ENCODE peak calls at places on chromosomes 5 and 9, in eight cellular contexts. F, Q, B, G, S, L, C and I are unnamed samples.

GRCh38 chr9:16442622-16443021 is 427.8 kb downstream of the BNC2 start:
- DNase-seq in Q (no peak), B (no peak), L (no peak), G (peak; percentile 58), C (no peak), S (peak; percentile 27), F (peak; percentile 79), I (peak; percentile 79)

GRCh38 chr5:73433982-73434342 is 14.6 kb downstream of the FOXD1 start:
- DNase-seq in G (peak; percentile 68), C (no peak), F (no peak), Q (no peak), S (no peak), B (no peak), L (no peak), I (no peak)

GRCh38 chr9:84331119-84331791 is 9.3 kb downstream of the SLC28A3 start:
- DNase-seq in L (no peak), Q (no peak), S (peak; percentile 42), G (peak; percentile 26), C (no peak), B (peak; percentile 40), F (no peak), I (peak; percentile 29)

GRCh38 chr9:93949694-93950449 is 5.3 kb downstream of the BARX1 start:
- DNase-seq in B (no peak), L (no peak), F (peak; percentile 79), S (no peak), G (no peak), C (peak; percentile 2), Q (no peak), I (peak; percentile 12)

GRCh38 chr5:91651704-91652103 is 268.6 kb upstream of the ARRDC3 start:
- DNase-seq in L (no peak), Q (no peak), C (no peak), F (no peak), G (no peak), B (no peak), S (peak; percentile 35), I (no peak)

GRCh38 chr5:160887780-160888179 is 35.8 kb upstream of the ATP10B start:
- DNase-seq in F (no peak), L (no peak), B (no peak), G (no peak), Q (no peak), S (peak; percentile 56), C (no peak), I (no peak)

GRCh38 chr5:76367623-76368366 is 35.3 kb upstream of the IQGAP2 start:
- DNase-seq in C (no peak), Q (no peak), B (peak; percentile 3), F (no peak), G (peak; percentile 16), S (no peak), L (no peak), I (no peak)

GRCh38 chr9:90872835-90873294 is 71.2 kb downstream of the SYK start:
- DNase-seq in F (no peak), C (no peak), G (no peak), Q (no peak), L (no peak), S (no peak), B (no peak), I (no peak)

GRCh38 chr9:128412120-128412790 is 8.4 kb upstream of the CERCAM start:
- DNase-seq in F (peak; percentile 99), C (no peak), S (peak; percentile 56), L (no peak), Q (no peak), B (no peak), G (peak; percentile 31), I (peak; percentile 44)

GRCh38 chr5:18380729-18381362 is 746.6 kb downstream of the TAF11L14 start:
- DNase-seq in B (no peak), F (no peak), G (no peak), S (no peak), Q (no peak), C (no peak), L (no peak), I (no peak)

GRCh38 chr5:149147673-149148072 is 6.4 kb downstream of the ABLIM3 start:
- DNase-seq in S (no peak), G (peak; percentile 18), Q (no peak), C (no peak), B (no peak), F (no peak), L (no peak), I (no peak)

GRCh38 chr5:123810253-123810652 is 298.3 kb downstream of the CSNK1G3 start:
- DNase-seq in F (peak; percentile 64), C (no peak), B (peak; percentile 6), G (no peak), L (peak; percentile 39), S (peak; percentile 74), Q (no peak), I (peak; percentile 64)

GRCh38 chr5:160269017-160269416 is 39.7 kb downstream of the FABP6 start:
- DNase-seq in L (peak; percentile 92), S (peak; percentile 31), F (no peak), C (no peak), B (peak; percentile 50), G (peak; percentile 91), Q (peak; percentile 48), I (peak; percentile 90)

GRCh38 chr9:112032009-112032408 is 135.4 kb downstream of the UGCG start:
- DNase-seq in F (peak; percentile 16), C (no peak), L (no peak), S (no peak), B (no peak), Q (no peak), G (no peak), I (no peak)

GRCh38 chr5:176724472-176724871 is 77.2 kb downstream of the TSPAN17 start:
- DNase-seq in G (no peak), S (no peak), F (peak; percentile 71), B (no peak), C (no peak), Q (no peak), L (no peak), I (no peak)

GRCh38 chr5:157819502-157820125 is 39.3 kb downstream of the CLINT1 start:
- DNase-seq in F (no peak), S (no peak), B (no peak), G (no peak), C (no peak), Q (no peak), L (no peak), I (no peak)

GRCh38 chr9:83959061-83959460 is 21.0 kb downstream of the HNRNPK start:
- DNase-seq in B (peak; percentile 80), S (peak; percentile 34), L (no peak), Q (peak; percentile 92), G (peak; percentile 86), F (no peak), C (no peak), I (peak; percentile 87)

GRCh38 chr5:176851871-176852270 is 41.5 kb downstream of the UNC5A start:
- DNase-seq in S (no peak), F (no peak), G (no peak), C (no peak), L (no peak), Q (no peak), B (no peak), I (no peak)

GRCh38 chr9:134059188-134059641 is 8.6 kb downstream of the BRD3 start:
- DNase-seq in S (no peak), C (no peak), F (no peak), Q (no peak), G (no peak), L (no peak), B (no peak), I (no peak)

GRCh38 chr9:131704195-131704983 is 35.5 kb downstream of the RAPGEF1 start:
- DNase-seq in Q (no peak), S (no peak), C (no peak), B (no peak), L (no peak), F (no peak), G (no peak), I (no peak)

GRCh38 chr5:145699846-145700245 is 135.3 kb downstream of the PRELID2 start:
- DNase-seq in S (no peak), G (no peak), Q (no peak), F (no peak), L (no peak), B (no peak), C (no peak), I (peak; percentile 15)

GRCh38 chr5:145701404-145701803 is 133.7 kb downstream of the PRELID2 start:
- DNase-seq in B (no peak), G (no peak), F (no peak), Q (no peak), C (no peak), L (no peak), S (no peak), I (no peak)

GRCh38 chr5:145697251-145698016 is 137.7 kb downstream of the PRELID2 start:
- DNase-seq in B (peak; percentile 32), S (peak; percentile 19), C (peak; percentile 30), G (peak; percentile 49), Q (no peak), F (peak; percentile 76), L (no peak), I (peak; percentile 62)
- TF ChIP-seq CTCF in B (peak; percentile 58), S (peak; percentile 29), C (peak; percentile 74), G (peak; percentile 47), Q (peak; percentile 47), F (peak; percentile 81), L (no peak), I (peak; percentile 66)

DNA sequence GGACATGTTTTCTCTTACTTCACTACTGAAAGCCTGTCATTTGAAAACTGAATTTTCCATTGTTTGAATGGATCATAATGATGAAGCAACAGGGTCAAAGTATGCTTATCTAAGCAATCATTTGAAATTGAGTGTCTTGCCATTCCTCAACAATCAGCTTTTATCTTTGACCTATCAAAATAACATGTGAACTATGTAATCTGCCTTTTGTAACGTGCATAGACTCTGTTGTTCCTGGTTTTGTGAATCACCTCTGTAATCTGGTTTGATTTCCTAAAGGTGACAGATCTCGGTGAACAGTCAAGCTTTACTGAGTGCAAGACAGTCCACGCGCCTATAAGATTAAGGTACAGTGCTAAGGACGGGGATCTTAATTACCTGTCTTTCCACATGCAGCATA is 3.3 kb downstream of the MEF2C start:
- DNase-seq in G (no peak), F (no peak), B (no peak), L (no peak), S (no peak), C (no peak), Q (no peak), I (no peak)
- H3K4me3 ChIP-seq in G (no peak overlapping the region), F (no peak overlapping the region), B (no peak overlapping the region), L (peak overlapping the region; percentile 51), S (no peak overlapping the region), C (peak overlapping the region; percentile 19), Q (no peak overlapping the region), I (no peak overlapping the region)

DNA sequence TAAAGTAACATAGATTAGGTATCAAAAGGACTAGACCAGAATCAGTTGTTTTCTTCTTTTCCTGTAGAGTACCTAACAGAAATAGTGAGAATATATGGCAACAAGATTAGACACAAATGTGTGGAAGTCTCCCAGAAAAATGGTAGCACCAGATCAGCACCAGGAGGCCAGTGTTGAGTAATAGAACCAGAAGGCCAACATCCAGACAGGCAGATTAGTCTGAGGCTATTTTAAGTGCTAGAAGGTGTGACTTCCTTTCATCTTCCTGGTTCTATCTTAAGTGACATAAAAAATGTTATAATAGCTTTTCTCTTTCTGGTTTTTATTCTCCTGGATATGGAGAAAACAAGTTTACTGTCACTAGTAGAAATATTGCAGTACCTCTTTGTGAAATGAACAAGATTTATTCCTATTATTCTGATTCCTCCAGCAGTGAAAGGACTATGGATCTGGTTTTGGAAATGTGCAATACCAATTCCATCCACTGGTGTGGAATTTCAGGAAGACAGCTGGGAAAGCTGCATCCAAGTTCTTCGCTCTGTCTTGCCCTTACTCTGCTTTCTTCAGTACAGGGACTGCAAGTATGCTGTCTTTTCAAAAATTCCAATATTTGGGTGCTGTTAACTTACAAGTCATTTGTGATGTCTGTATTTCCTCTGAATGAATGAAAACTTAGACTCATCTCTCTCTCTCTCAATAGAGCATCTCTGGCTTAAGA is 39.1 kb downstream of the SHLD3 start:
- DNase-seq in C (peak; percentile 18), B (no peak), F (peak; percentile 55), Q (no peak), S (peak; percentile 9), G (peak; percentile 18), L (no peak), I (peak; percentile 15)
- TF ChIP-seq CTCF in C (peak; percentile 55), B (peak; percentile 38), F (peak; percentile 69), Q (peak; percentile 45), S (peak; percentile 32), G (peak; percentile 39), L (peak; percentile 32), I (peak; percentile 49)

GRCh38 chr9:108272350-108272899 is 583.4 kb downstream of the ACTL7B start:
- DNase-seq in G (peak; percentile 39), Q (no peak), F (peak; percentile 85), S (peak; percentile 77), B (peak; percentile 50), L (peak; percentile 53), C (no peak), I (peak; percentile 72)
- H3K4me3 ChIP-seq in G (peak overlapping the region; percentile 24), Q (peak overlapping the region; percentile 12), F (no peak overlapping the region), S (no peak overlapping the region), B (peak overlapping the region; percentile 28), L (no peak overlapping the region), C (peak overlapping the region; percentile 21), I (peak overlapping the region; percentile 50)